ENCODE peak calls at places on chromosome 3, in ten cellular contexts. F, J, N, Q, W, Z, A, C, M and E are unnamed samples.

GRCh38 chr3:62587579-62588031 is 214.3 kb upstream of the FEZF2 start:
- DNase-seq in F (no peak), J (no peak), N (no peak), Q (peak; percentile 98), W (peak; percentile 73), Z (peak; percentile 91), A (peak; percentile 93), C (no peak), M (no peak), E (no peak)

GRCh38 chr3:181896605-181897004 is 184.9 kb downstream of the SOX2 start:
- DNase-seq in F (no peak), J (no peak), N (no peak), Q (no peak), W (no peak), Z (no peak), A (no peak), C (no peak), M (no peak), E (no peak)

GRCh38 chr3:127363171-127363570 is 75.3 kb upstream of the PRR20G start:
- DNase-seq in F (no peak), J (no peak), N (no peak), Q (no peak), W (no peak), Z (no peak), A (no peak), C (no peak), M (no peak), E (no peak)

GRCh38 chr3:110774496-110775265 is 296.9 kb upstream of the NECTIN3 start:
- DNase-seq in F (no peak), J (no peak), N (no peak), Q (peak; percentile 68), W (no peak), Z (peak; percentile 89), A (no peak), C (no peak), M (no peak), E (no peak)

GRCh38 chr3:73786346-73786807 is 161.6 kb upstream of the PDZRN3 start:
- DNase-seq in F (no peak), J (no peak), N (no peak), Q (peak; percentile 92), W (peak; percentile 84), Z (peak; percentile 97), A (peak; percentile 99), C (peak; percentile 83), M (no peak), E (no peak)

GRCh38 chr3:49132073-49132436 is 795 bp downstream of the LAMB2 start:
- DNase-seq in F (no peak), J (no peak), N (no peak), Q (no peak), W (no peak), Z (no peak), A (no peak), C (no peak), M (no peak), E (no peak)

GRCh38 chr3:132629928-132630327 is 29.7 kb downstream of the ACAD11 start:
- DNase-seq in F (no peak), J (no peak), N (no peak), Q (peak; percentile 80), W (peak; percentile 41), Z (peak; percentile 82), A (peak; percentile 72), C (no peak), M (no peak), E (no peak)

GRCh38 chr3:31039145-31039544 is 144.7 kb upstream of the GADL1 start:
- DNase-seq in F (no peak), J (no peak), N (no peak), Q (no peak), W (no peak), Z (no peak), A (no peak), C (no peak), M (no peak), E (no peak)

GRCh38 chr3:129184396-129184656 is 630 bp upstream of the CNBP start:
- DNase-seq in F (peak; percentile 42), J (no peak), N (no peak), Q (no peak), W (peak; percentile 38), Z (no peak), A (no peak), C (no peak), M (no peak), E (no peak)

GRCh38 chr3:135898774-135899173 is 66.8 kb upstream of the PPP2R3A start:
- DNase-seq in F (no peak), J (no peak), N (no peak), Q (no peak), W (no peak), Z (no peak), A (no peak), C (no peak), M (no peak), E (no peak)

GRCh38 chr3:123068227-123069020 is 1.6 kb downstream of the PDIA5 start:
- DNase-seq in F (no peak), J (no peak), N (no peak), Q (no peak), W (no peak), Z (no peak), A (no peak), C (no peak), M (peak; percentile 69), E (no peak)

GRCh38 chr3:42547401-42547945 is 34.3 kb downstream of the SEC22C start:
- DNase-seq in F (peak; percentile 58), J (peak; percentile 67), N (peak; percentile 75), Q (peak; percentile 17), W (peak; percentile 70), Z (peak; percentile 44), A (peak; percentile 33), C (peak; percentile 81), M (peak; percentile 75), E (no peak)

GRCh38 chr3:191330309-191330712 is at the start of gene UTS2B:
- DNase-seq in F (peak; percentile 24), J (no peak), N (no peak), Q (peak; percentile 88), W (peak; percentile 70), Z (peak; percentile 93), A (peak; percentile 51), C (no peak), M (no peak), E (no peak)

GRCh38 chr3:195905970-195906864 is 2.1 kb downstream of the TNK2 start:
- DNase-seq in F (peak; percentile 47), J (no peak), N (no peak), Q (peak; percentile 67), W (no peak), Z (peak; percentile 78), A (peak; percentile 79), C (peak; percentile 22), M (no peak), E (peak; percentile 46)

GRCh38 chr3:182986021-182986420 is 5.7 kb upstream of the DCUN1D1 start:
- DNase-seq in F (no peak), J (no peak), N (no peak), Q (no peak), W (no peak), Z (no peak), A (no peak), C (no peak), M (no peak), E (no peak)

GRCh38 chr3:157113832-157114505 is 46.0 kb downstream of the CCNL1 start:
- DNase-seq in F (peak; percentile 29), J (no peak), N (no peak), Q (no peak), W (no peak), Z (no peak), A (no peak), C (no peak), M (no peak), E (no peak)

GRCh38 chr3:42406727-42407450 is 3.5 kb downstream of the LYZL4 start:
- DNase-seq in F (no peak), J (no peak), N (no peak), Q (no peak), W (no peak), Z (no peak), A (no peak), C (no peak), M (no peak), E (no peak)

GRCh38 chr3:13505147-13506130 is 25.3 kb downstream of the HDAC11 start:
- DNase-seq in F (no peak), J (no peak), N (no peak), Q (no peak), W (no peak), Z (no peak), A (no peak), C (peak; percentile 40), M (no peak), E (no peak)

GRCh38 chr3:37053337-37053736 is 60.0 kb downstream of the MLH1 start:
- DNase-seq in F (no peak), J (no peak), N (no peak), Q (no peak), W (no peak), Z (no peak), A (no peak), C (no peak), M (no peak), E (no peak)

GRCh38 chr3:185968168-185968567 is 30.4 kb upstream of the TRA2B start:
- DNase-seq in F (no peak), J (no peak), N (no peak), Q (no peak), W (no peak), Z (no peak), A (no peak), C (no peak), M (no peak), E (no peak)
- TF ChIP-seq CTCF in F (no peak), J (no peak), N (no peak), Q (no peak), W (no peak), Z (peak; percentile 3), A (peak; percentile 20), C (no peak), M (peak; percentile 27), E (no peak)

DNA sequence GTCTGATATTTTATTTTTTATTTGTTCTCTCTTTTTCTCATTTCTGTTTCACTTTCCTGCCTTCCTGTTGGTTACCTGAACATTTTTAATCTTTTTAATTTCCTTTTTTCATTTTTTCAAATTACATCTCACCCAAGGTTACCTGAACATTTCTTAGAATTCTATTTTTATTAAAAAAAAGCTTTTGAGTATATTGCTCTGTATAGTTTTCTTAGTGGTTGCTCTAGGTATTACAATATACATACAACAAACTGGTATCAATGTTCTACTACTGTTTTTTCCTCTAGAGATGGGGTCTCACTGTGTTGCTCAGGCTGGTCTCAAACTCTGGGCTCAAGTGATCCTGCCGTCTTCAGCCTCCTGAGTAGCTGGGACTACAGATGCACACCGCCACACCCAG is 79.4 kb downstream of the DHX30 start:
- DNase-seq in F (no peak), J (no peak), N (no peak), Q (no peak), W (no peak), Z (no peak), A (no peak), C (no peak), M (no peak), E (no peak)
- TF ChIP-seq CTCF in F (no peak), J (no peak), N (no peak), Q (no peak), W (peak; percentile 3), Z (no peak), A (peak; percentile 69), C (no peak), M (no peak), E (no peak)

GRCh38 chr3:47366833-47367232 is 14.0 kb upstream of the PTPN23 start:
- DNase-seq in F (no peak), J (no peak), N (no peak), Q (no peak), W (no peak), Z (no peak), A (no peak), C (no peak), M (no peak), E (no peak)
- TF ChIP-seq CTCF in F (no peak), J (no peak), N (no peak), Q (no peak), W (no peak), Z (no peak), A (no peak), C (no peak), M (no peak), E (no peak)

GRCh38 chr3:142904639-142905441 is 16.0 kb upstream of the PCOLCE2 start:
- DNase-seq in F (peak; percentile 10), J (no peak), N (peak; percentile 30), Q (peak; percentile 22), W (peak; percentile 23), Z (no peak), A (peak; percentile 12), C (no peak), M (peak; percentile 12), E (no peak)
- TF ChIP-seq CTCF in F (peak; percentile 40), J (no peak), N (no peak), Q (no peak), W (peak; percentile 22), Z (no peak), A (peak; percentile 30), C (no peak), M (peak; percentile 52), E (no peak)